ENCODE peak calls at places on chromosome 17, in six cellular contexts. H is breast epithelium, X is IMR-90, Z is ovary, W is uterus, N is suprapubic skin. Q is an unnamed sample.
A peak's percentile ranks its signal among the peaks of the same experiment; 100 is the strongest.

GRCh38 chr17:49635121-49635520 is 42.8 kb downstream of the SPOP start:
- DNase-seq in N (no peak), Z (no peak), X (no peak), W (no peak), H (no peak), Q (no peak)

GRCh38 chr17:68346448-68346847 is 55.2 kb downstream of the ARSG start:
- DNase-seq in N (no peak), X (no peak), W (no peak), Z (no peak), H (no peak), Q (peak; percentile 10)

GRCh38 chr17:58318065-58318481 is 10.5 kb downstream of the TSPOAP1 start:
- DNase-seq in H (peak; percentile 44), W (peak; percentile 8), Z (no peak), N (peak; percentile 50), X (no peak), Q (no peak)

GRCh38 chr17:50923611-50924010 is 57.5 kb upstream of the TOB1 start:
- DNase-seq in Z (no peak), W (no peak), N (no peak), X (no peak), H (no peak), Q (peak; percentile 78)

GRCh38 chr17:2128011-2128410 is 73.1 kb downstream of the HIC1 start:
- DNase-seq in H (no peak), W (no peak), X (no peak), N (no peak), Z (no peak), Q (no peak)

GRCh38 chr17:44349553-44350070 is 4.5 kb downstream of the GRN start:
- DNase-seq in N (no peak), X (no peak), H (no peak), Z (no peak), W (no peak), Q (no peak)

GRCh38 chr17:57531078-57531477 is 214.0 kb downstream of the CCDC182 start:
- DNase-seq in Z (no peak), N (no peak), X (no peak), H (no peak), W (no peak), Q (no peak)

GRCh38 chr17:16301963-16302855 is 51.1 kb downstream of the CENPV start:
- DNase-seq in H (no peak), Z (no peak), X (peak; percentile 60), N (no peak), W (no peak), Q (no peak)

GRCh38 chr17:63783522-63783921 is 9.6 kb downstream of the DDX42 start:
- DNase-seq in X (no peak), H (no peak), N (no peak), Z (no peak), W (no peak), Q (no peak)

GRCh38 chr17:19940722-19941464 is 36.7 kb downstream of the AKAP10 start:
- DNase-seq in Z (no peak), N (no peak), W (no peak), X (peak; percentile 48), H (no peak), Q (no peak)

GRCh38 chr17:45873728-45874127 is 20.6 kb upstream of the MAPT start:
- DNase-seq in N (no peak), Z (no peak), H (no peak), W (no peak), X (no peak), Q (no peak)

GRCh38 chr17:1714488-1714979 is 4.4 kb upstream of the TLCD2 start:
- DNase-seq in N (peak; percentile 99), H (peak; percentile 93), X (peak; percentile 97), W (peak; percentile 98), Z (peak; percentile 99), Q (peak; percentile 100)

GRCh38 chr17:27569257-27569722 is 61.7 kb upstream of the LGALS9 start:
- DNase-seq in H (no peak), X (peak; percentile 34), N (no peak), Z (no peak), W (no peak), Q (peak; percentile 53)

GRCh38 chr17:74780443-74781238 is 4.5 kb upstream of the NAT9 start:
- DNase-seq in N (no peak), H (no peak), X (no peak), Z (no peak), W (no peak), Q (no peak)

GRCh38 chr17:50498021-50498874 is 10.0 kb upstream of the MYCBPAP start:
- DNase-seq in H (no peak), X (no peak), Z (no peak), N (no peak), W (no peak), Q (no peak)

GRCh38 chr17:7438050-7438614 is 1.2 kb upstream of the FGF11 start:
- DNase-seq in W (peak; percentile 50), H (peak; percentile 73), N (peak; percentile 82), Z (no peak), X (no peak), Q (peak; percentile 80)

GRCh38 chr17:13476722-13477121 is 125.0 kb downstream of the HS3ST3A1 start:
- DNase-seq in N (no peak), W (no peak), X (peak; percentile 51), Z (no peak), H (no peak), Q (no peak)

GRCh38 chr17:2084129-2084765 is 29.3 kb downstream of the HIC1 start:
- DNase-seq in X (peak; percentile 53), N (peak; percentile 83), W (peak; percentile 73), Z (no peak), H (peak; percentile 69), Q (no peak)

GRCh38 chr17:67993153-67993997 is 2.9 kb downstream of the C17orf58 start:
- DNase-seq in H (peak; percentile 76), W (peak; percentile 74), Z (peak; percentile 80), N (peak; percentile 85), X (peak; percentile 84), Q (peak; percentile 77)

GRCh38 chr17:12853921-12854320 is 64.6 kb downstream of the ARHGAP44 start:
- DNase-seq in X (no peak), Z (no peak), N (no peak), W (no peak), H (no peak), Q (no peak)

GRCh38 chr17:13120864-13121263 is 103.0 kb upstream of the ELAC2 start:
- DNase-seq in X (no peak), Z (no peak), N (no peak), W (no peak), H (no peak), Q (no peak)

GRCh38 chr17:3750926-3751325 is 27.2 kb downstream of the HASPIN start:
- DNase-seq in H (no peak), Z (no peak), W (no peak), X (no peak), N (no peak), Q (no peak)

GRCh38 chr17:50892101-50892776 is 26.1 kb upstream of the TOB1 start:
- DNase-seq in X (no peak), N (peak; percentile 9), W (no peak), H (no peak), Z (no peak), Q (no peak)

GRCh38 chr17:29149431-29150064 is 30.6 kb downstream of the MYO18A start:
- DNase-seq in N (no peak), W (peak; percentile 45), Z (peak; percentile 50), H (no peak), X (peak; percentile 36), Q (peak; percentile 41)

GRCh38 chr17:7717756-7718350 is 309 bp downstream of the DNAH2 start:
- DNase-seq in N (no peak), W (no peak), Z (no peak), X (no peak), H (no peak), Q (no peak)

GRCh38 chr17:72122668-72123495 is 2.1 kb downstream of the SOX9 start:
- DNase-seq in W (no peak), H (no peak), Z (no peak), X (peak; percentile 68), N (no peak), Q (peak; percentile 65)
- TF ChIP-seq POLR2A in W (no peak), H (no peak), Z (no peak), X (peak; percentile 43), N (no peak), Q (peak; percentile 11)

DNA sequence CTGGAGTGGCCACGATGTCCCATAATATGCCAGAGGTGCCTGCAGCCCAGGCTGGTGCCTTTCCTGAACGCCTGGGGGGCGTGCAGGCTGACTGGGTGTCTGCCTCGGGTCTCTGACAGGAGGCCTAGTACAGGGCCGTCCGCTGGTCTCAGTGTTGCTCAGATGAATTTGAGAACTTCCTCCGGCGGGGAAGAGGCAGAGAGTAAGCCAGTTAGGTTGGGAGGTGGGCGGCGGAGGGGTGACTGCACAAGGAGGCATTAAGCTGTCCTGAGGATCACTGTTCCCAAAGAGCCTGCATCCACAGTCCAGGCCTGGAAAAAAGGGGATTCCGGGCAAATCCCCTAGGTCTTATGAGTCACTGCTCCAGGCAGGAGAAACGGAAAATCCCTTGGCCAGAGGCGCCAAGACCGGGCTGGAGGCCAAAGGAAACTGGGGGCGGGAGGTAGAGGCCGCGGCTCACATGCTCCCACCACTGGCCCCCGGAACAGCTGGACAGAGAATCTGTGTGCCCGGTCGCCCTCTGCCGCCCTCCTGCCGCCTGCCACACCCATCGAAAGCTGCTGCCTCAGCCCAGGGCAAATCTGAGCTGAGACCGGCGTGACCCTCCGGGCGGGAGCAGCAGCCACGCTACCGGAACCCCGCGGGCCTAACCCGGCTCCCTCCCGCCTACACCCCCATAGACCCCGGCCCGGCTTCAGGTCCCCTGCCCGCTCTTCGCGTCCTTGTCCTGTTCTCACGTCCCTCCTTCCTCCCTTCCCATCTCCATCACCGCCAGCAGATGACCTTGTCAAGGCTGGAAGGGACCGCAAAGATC is 1.2 kb downstream of the TRIM47 start:
- DNase-seq in N (peak; percentile 96), W (peak; percentile 98), H (peak; percentile 82), X (peak; percentile 97), Z (peak; percentile 95), Q (peak; percentile 91)
- TF ChIP-seq POLR2A in N (no peak), W (peak; percentile 48), H (no peak), X (peak; percentile 53), Z (peak; percentile 15), Q (no peak)

DNA sequence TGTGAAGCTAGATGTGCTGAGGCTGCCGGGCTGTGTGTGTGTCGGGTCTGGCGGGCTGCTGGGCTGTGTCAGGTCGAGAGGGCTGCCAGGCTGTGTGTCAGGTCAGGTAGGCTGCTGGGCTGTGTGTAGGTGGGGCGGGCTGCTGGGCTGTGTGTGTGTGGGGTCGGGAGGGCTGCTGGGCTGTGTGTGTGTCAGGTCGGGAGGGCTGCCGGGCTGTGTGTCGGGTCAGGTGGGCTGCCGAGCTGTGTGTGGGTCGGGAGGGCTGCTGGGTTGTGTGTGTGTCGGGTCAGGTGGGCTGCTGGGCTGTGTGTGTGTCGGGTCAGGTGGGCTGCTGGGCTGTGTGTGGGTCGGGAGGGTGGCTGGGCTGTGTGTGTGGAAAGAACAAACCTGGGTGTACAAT is 8.6 kb downstream of the WDR45B start:
- DNase-seq in X (no peak), N (no peak), H (no peak), W (no peak), Z (no peak), Q (no peak)
- TF ChIP-seq POLR2A in X (no peak), N (no peak), H (no peak), W (no peak), Z (no peak), Q (no peak)

GRCh38 chr17:81520021-81520894 is 7.7 kb upstream of the ACTG1 start:
- DNase-seq in X (no peak), Z (no peak), N (no peak), W (no peak), H (no peak), Q (peak; percentile 41)

GRCh38 chr17:81518113-81518784 is 5.7 kb upstream of the ACTG1 start:
- DNase-seq in H (no peak), N (no peak), X (no peak), Z (no peak), W (no peak), Q (peak; percentile 55)

GRCh38 chr17:81517339-81518112 is 4.9 kb upstream of the ACTG1 start:
- DNase-seq in X (no peak), Z (no peak), W (peak; percentile 40), N (no peak), H (no peak), Q (no peak)

GRCh38 chr17:81518785-81519283 is 6.2 kb upstream of the ACTG1 start:
- DNase-seq in H (no peak), Z (no peak), X (no peak), N (peak; percentile 78), W (peak; percentile 49), Q (peak; percentile 72)

GRCh38 chr17:81519284-81520020 is 6.9 kb upstream of the ACTG1 start:
- DNase-seq in Z (no peak), X (no peak), H (peak; percentile 72), N (peak; percentile 74), W (peak; percentile 40), Q (peak; percentile 89)
- TF ChIP-seq POLR2A in Z (no peak), X (no peak), H (no peak), N (no peak), W (no peak), Q (peak; percentile 19)

Q was measured in thyroid gland.